ENCODE peak calls at places on chromosomes 6 and 20, in six cellular contexts. E is transverse colon, J is upper lobe of left lung, R is stomach, V is suprapubic skin, A is A549. T is an unnamed sample.

GRCh38 chr6:62286470-62286843 is 432 bp upstream of the KHDRBS2 start:
- DNase-seq in J (peak; percentile 39), A (no peak), V (no peak), R (no peak), E (no peak), T (no peak)

GRCh38 chr6:36131517-36132220 is 1.4 kb downstream of the MAPK13 start:
- DNase-seq in J (peak; percentile 63), E (peak; percentile 76), V (peak; percentile 72), R (peak; percentile 71), A (no peak), T (no peak)

GRCh38 chr20:24978493-24978892 is 14.1 kb downstream of the APMAP start:
- DNase-seq in E (no peak), J (peak; percentile 12), A (no peak), R (no peak), V (peak; percentile 22), T (no peak)

GRCh38 chr6:21277601-21278043 is 315.9 kb upstream of the SOX4 start:
- DNase-seq in R (no peak), V (no peak), J (no peak), E (no peak), A (no peak), T (no peak)

GRCh38 chr6:35273822-35274559 is 14.5 kb downstream of the ZNF76 start:
- DNase-seq in R (no peak), J (no peak), E (no peak), V (no peak), A (no peak), T (no peak)

GRCh38 chr6:139577991-139578604 is 203.7 kb upstream of the CITED2 start:
- DNase-seq in E (no peak), R (no peak), J (no peak), V (no peak), A (no peak), T (no peak)

GRCh38 chr20:3752386-3752759 is 15.2 kb downstream of the ADISSP start:
- DNase-seq in R (no peak), V (no peak), A (no peak), J (no peak), E (no peak), T (no peak)

GRCh38 chr20:47489448-47489872 is 12.2 kb upstream of the NCOA3 start:
- DNase-seq in E (peak; percentile 37), R (no peak), V (no peak), J (peak; percentile 50), A (no peak), T (no peak)

GRCh38 chr20:32528905-32529670 is 56.0 kb downstream of the NOL4L start:
- DNase-seq in E (no peak), A (no peak), V (no peak), J (no peak), R (no peak), T (no peak)

GRCh38 chr20:32961956-32962517 is 42.2 kb downstream of the SUN5 start:
- DNase-seq in J (no peak), A (no peak), R (no peak), V (no peak), E (no peak), T (no peak)

GRCh38 chr6:53918854-53919253 is 124.0 kb downstream of the LRRC1 start:
- DNase-seq in J (no peak), V (no peak), A (no peak), E (no peak), R (no peak), T (no peak)
- H3K4me1 ChIP-seq in J (no peaks in the 10 kb centered on the region), V (peaks cover 8% of the 10 kb centered on the region), A (no peaks in the 10 kb centered on the region), E (peaks cover 4% of the 10 kb centered on the region), R (no peaks in the 10 kb centered on the region), T (peaks cover 4% of the 10 kb centered on the region)

GRCh38 chr20:550611-551010 is 7.0 kb upstream of the CSNK2A1 start:
- DNase-seq in V (no peak), J (no peak), E (no peak), R (no peak), A (no peak), T (no peak)

GRCh38 chr20:546353-546752 is 2.8 kb upstream of the CSNK2A1 start:
- DNase-seq in R (no peak), J (no peak), V (no peak), E (no peak), A (no peak), T (no peak)

GRCh38 chr20:547394-547793 is 3.8 kb upstream of the CSNK2A1 start:
- DNase-seq in J (no peak), E (no peak), V (no peak), A (no peak), R (no peak), T (no peak)

GRCh38 chr20:544153-544725 is 649 bp upstream of the CSNK2A1 start:
- DNase-seq in J (no peak), E (no peak), R (no peak), V (no peak), A (no peak), T (no peak)

GRCh38 chr20:549720-550496 is 6.3 kb upstream of the CSNK2A1 start:
- DNase-seq in A (no peak), R (no peak), E (no peak), V (no peak), J (no peak), T (no peak)
- TF ChIP-seq CTCF in A (no peak), R (no peak), E (no peak), V (no peak), J (no peak), T (no peak)

DNA sequence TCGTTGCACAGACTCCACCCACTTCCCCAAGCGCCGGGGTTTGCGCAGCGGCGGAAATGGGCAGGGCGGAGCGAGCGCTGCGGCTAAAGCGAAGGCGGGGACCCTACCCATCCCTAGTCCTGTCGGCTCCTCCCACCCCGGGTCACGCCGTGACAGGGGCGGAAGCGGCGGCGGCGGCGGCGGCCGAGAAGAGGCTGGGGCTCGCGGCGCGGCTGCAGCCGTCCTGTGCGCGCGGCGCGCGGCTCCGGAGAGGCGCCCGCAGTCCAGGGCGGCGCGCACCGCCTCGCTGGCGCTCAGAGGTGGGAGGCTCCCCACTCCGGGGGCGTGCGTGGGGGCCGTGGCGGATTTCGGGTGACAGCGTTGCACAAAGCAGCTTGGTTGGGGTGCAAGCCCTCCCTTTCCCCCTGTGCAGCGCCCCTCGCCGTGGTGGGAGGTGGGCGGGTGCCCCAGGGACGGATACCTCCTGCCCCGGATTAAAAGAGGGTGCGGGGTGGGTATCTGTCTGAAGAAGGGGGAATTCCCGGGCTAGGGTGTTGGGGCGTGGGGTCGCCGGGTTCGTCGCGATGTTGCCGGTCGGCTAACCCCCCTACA is at the start of gene KDM1B:
- DNase-seq in J (no peak), V (peak; percentile 99), E (peak; percentile 99), R (peak; percentile 99), A (peak; percentile 89), T (peak; percentile 95)
- TF ChIP-seq POLR2A in J (peak; percentile 74), V (peak; percentile 65), E (peak; percentile 10), R (no peak), A (peak; percentile 55), T (peak; percentile 77)

GRCh38 chr6:16521528-16521927 is 239.7 kb downstream of the ATXN1 start:
- DNase-seq in J (no peak), A (no peak), V (no peak), R (no peak), E (peak; percentile 42), T (no peak)
- H3K4me1 ChIP-seq in J (no peaks in the 10 kb centered on the region), A (no peaks in the 10 kb centered on the region), V (no peaks in the 10 kb centered on the region), R (peaks cover 4% of the 10 kb centered on the region), E (peaks cover 4% of the 10 kb centered on the region), T (no peaks in the 10 kb centered on the region)

GRCh38 chr6:126643352-126643751 is 303.4 kb downstream of the CENPW start:
- DNase-seq in V (no peak), J (no peak), R (no peak), A (no peak), E (no peak), T (no peak)
- TF ChIP-seq CTCF in V (no peak), J (no peak), R (no peak), A (no peak), E (no peak), T (no peak)

GRCh38 chr6:90198758-90199425 is 97.8 kb downstream of the BACH2 start:
- DNase-seq in J (no peak), E (no peak), A (no peak), V (no peak), R (no peak), T (no peak)

GRCh38 chr6:90202156-90202555 is 94.5 kb downstream of the BACH2 start:
- DNase-seq in R (no peak), E (no peak), V (no peak), J (no peak), A (no peak), T (no peak)

GRCh38 chr6:90204327-90204726 is 92.3 kb downstream of the BACH2 start:
- DNase-seq in J (no peak), E (no peak), R (no peak), A (no peak), V (no peak), T (no peak)

GRCh38 chr6:90199900-90200299 is 96.7 kb downstream of the BACH2 start:
- DNase-seq in R (no peak), V (no peak), A (no peak), E (no peak), J (no peak), T (no peak)

DNA sequence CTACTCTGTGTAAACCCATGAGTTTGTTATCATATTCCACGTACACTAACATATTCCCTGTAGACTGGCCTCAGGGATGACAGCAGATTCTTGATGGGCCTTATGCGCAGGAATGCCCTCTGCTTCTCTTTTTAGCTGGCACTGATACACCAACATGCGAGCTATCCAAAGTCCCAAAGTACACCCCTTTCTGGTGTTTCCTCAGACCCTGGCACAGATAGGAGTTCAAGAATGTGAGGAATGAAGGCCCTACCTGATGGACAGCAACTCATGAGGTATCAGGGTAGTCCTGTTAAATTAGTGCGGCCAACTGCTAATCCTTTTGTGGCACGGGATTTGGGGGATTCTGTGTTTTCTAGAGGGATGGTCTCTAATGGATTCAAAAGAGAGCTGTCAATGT is 93.0 kb downstream of the BACH2 start:
- DNase-seq in E (no peak), R (no peak), J (no peak), V (no peak), A (no peak), T (no peak)
- TF ChIP-seq POLR2A in E (no peak), R (no peak), J (no peak), V (no peak), A (no peak), T (no peak)

DNA sequence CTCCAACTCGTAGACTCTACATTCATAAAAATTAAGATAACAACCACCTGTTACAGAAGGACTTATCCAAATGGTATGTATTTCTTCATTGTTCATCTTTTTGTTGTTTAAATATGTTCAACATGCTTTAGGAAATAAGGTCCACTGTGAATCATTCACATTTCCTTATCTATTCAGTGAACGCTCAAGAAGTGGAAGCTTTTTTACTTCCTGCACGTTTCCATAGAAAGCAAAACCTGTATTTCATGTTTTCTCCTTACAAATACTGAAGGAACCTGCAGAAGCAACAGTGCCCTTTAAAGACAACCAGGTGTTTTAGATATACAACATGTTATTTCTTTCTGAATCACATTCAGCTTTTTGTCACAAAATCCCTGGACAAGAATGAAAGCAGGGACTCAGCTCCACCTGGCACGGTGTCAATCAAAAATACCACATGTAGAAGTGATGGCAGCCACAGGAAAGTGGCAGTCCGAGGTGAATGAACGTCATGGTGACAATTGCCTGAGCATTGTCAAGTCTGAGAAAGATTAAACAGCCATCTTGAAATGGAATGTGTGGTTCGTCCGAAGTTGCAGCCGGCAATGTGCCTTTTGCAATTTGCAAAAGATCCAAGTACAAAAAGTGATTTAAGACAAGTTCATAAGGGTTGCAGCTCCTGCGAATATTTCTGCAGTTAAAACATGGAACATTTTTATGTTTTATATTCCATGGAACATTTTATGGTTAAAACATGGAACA is 66.7 kb upstream of the RIPOR2 start:
- DNase-seq in E (no peak), A (no peak), J (no peak), R (no peak), V (no peak), T (no peak)
- H3K4me1 ChIP-seq in E (no peaks in the 10 kb centered on the region), A (peaks cover 10% of the 10 kb centered on the region), J (peaks cover 17% of the 10 kb centered on the region), R (peaks cover 14% of the 10 kb centered on the region), V (peaks cover 52% of the 10 kb centered on the region), T (no peaks in the 10 kb centered on the region)

GRCh38 chr6:10272591-10272990 is 142.3 kb downstream of the TFAP2A start:
- DNase-seq in A (no peak), V (no peak), R (no peak), J (no peak), E (no peak), T (no peak)
- TF ChIP-seq CTCF in A (no peak), V (no peak), R (no peak), J (no peak), E (no peak), T (no peak)